ENCODE peak calls at places on chromosomes 11 and 22, in four cellular contexts. A is H1, K is K562, P is GM12878. F is an unnamed sample.

GRCh38 chr22:22687638-22688500 is 43.5 kb downstream of the GGTLC2 start:
- DNase-seq in A (no peak), K (peak), P (no peak), F (peak)

GRCh38 chr11:35541621-35542375 is 16.4 kb upstream of the PAMR1 start:
- DNase-seq in A (no peak), K (no peak), P (no peak), F (no peak)

GRCh38 chr11:84686726-84687125 is 940.4 kb downstream of the DLG2 start:
- DNase-seq in A (no peak), K (no peak), P (no peak), F (no peak)

GRCh38 chr22:34709641-34710040 is 356.3 kb upstream of the ISX start:
- DNase-seq in A (no peak), K (no peak), P (no peak), F (no peak)

GRCh38 chr11:2569321-2569721 is 124.5 kb downstream of the KCNQ1 start:
- DNase-seq in A (no peak), K (no peak), P (no peak), F (no peak)

GRCh38 chr11:66691311-66691980 is 13.8 kb upstream of the RBM4B start:
- DNase-seq in A (no peak), K (no peak), P (no peak), F (no peak)

GRCh38 chr11:209275-210121 is 2.0 kb downstream of the RIC8A start:
- DNase-seq in A (no peak), K (no peak), P (no peak), F (no peak)

GRCh38 chr11:67406969-67407699 is 3.3 kb downstream of the TBC1D10C start:
- DNase-seq in A (no peak), K (peak), P (no peak), F (no peak)

GRCh38 chr11:64743591-64744543 is at the start of gene RASGRP2:
- DNase-seq in A (no peak), K (peak), P (no peak), F (peak)

GRCh38 chr11:128155590-128155989 is 431.8 kb downstream of the ETS1 start:
- DNase-seq in A (no peak), K (no peak), P (no peak), F (no peak)

GRCh38 chr11:124276081-124276480 is 19.9 kb downstream of the OR8G5 start:
- DNase-seq in A (no peak), K (peak), P (no peak), F (no peak)

GRCh38 chr22:30889996-30890480 is 78.5 kb downstream of the MORC2 start:
- DNase-seq in A (no peak), K (no peak), P (no peak), F (no peak)

GRCh38 chr11:109729761-109730160 is 307.8 kb downstream of the C11orf87 start:
- DNase-seq in A (no peak), K (no peak), P (no peak), F (no peak)

GRCh38 chr22:43743131-43743530 is 69.0 kb downstream of the EFCAB6 start:
- DNase-seq in A (peak), K (peak), P (no peak), F (no peak)

GRCh38 chr11:72081184-72081644 is 564 bp downstream of the LRRC51 start:
- DNase-seq in A (no peak), K (no peak), P (no peak), F (no peak)

GRCh38 chr22:46737976-46738641 is at the start of gene CERK:
- DNase-seq in A (no peak), K (peak), P (no peak), F (peak)

GRCh38 chr11:65864758-65865471 is 4.7 kb downstream of the MUS81 start:
- DNase-seq in A (no peak), K (no peak), P (no peak), F (no peak)

GRCh38 chr11:102733232-102733875 is 8.6 kb upstream of the MMP8 start:
- DNase-seq in A (peak), K (peak), P (no peak), F (peak)

GRCh38 chr22:50031189-50032091 is 18.9 kb upstream of the IL17REL start:
- DNase-seq in A (no peak), K (no peak), P (no peak), F (no peak)

GRCh38 chr11:94934362-94934761 is 39.0 kb downstream of the CWC15 start:
- DNase-seq in A (no peak), K (no peak), P (no peak), F (no peak)

GRCh38 chr11:74670171-74670570 is 61.1 kb downstream of the CHRDL2 start:
- DNase-seq in A (no peak), K (no peak), P (no peak), F (no peak)

GRCh38 chr11:73072935-73073481 is 69.1 kb downstream of the FCHSD2 start:
- DNase-seq in A (no peak), K (no peak), P (peak), F (no peak)

GRCh38 chr22:37283393-37283937 is 1.2 kb downstream of the CYTH4 start:
- DNase-seq in A (no peak), K (no peak), P (no peak), F (no peak)

GRCh38 chr11:92688416-92688815 is 281.0 kb upstream of the MTNR1B start:
- DNase-seq in A (no peak), K (no peak), P (no peak), F (no peak)

GRCh38 chr11:95289378-95289777 is 58.4 kb upstream of the SESN3 start:
- DNase-seq in A (no peak), K (no peak), P (no peak), F (no peak)

GRCh38 chr11:41446566-41446965 is 12.9 kb downstream of the LRRC4C start:
- DNase-seq in A (no peak), K (no peak), P (no peak), F (no peak)

GRCh38 chr11:105642870-105643269 is 33.0 kb downstream of the GRIA4 start:
- DNase-seq in A (no peak), K (no peak), P (no peak), F (no peak)

GRCh38 chr22:23752090-23752691 is 1.3 kb upstream of the ZNF70 start:
- DNase-seq in A (no peak), K (no peak), P (no peak), F (no peak)
- TF ChIP-seq HDAC6 in A (no peak), K (no peak), P (no peak), F (no peak)

DNA sequence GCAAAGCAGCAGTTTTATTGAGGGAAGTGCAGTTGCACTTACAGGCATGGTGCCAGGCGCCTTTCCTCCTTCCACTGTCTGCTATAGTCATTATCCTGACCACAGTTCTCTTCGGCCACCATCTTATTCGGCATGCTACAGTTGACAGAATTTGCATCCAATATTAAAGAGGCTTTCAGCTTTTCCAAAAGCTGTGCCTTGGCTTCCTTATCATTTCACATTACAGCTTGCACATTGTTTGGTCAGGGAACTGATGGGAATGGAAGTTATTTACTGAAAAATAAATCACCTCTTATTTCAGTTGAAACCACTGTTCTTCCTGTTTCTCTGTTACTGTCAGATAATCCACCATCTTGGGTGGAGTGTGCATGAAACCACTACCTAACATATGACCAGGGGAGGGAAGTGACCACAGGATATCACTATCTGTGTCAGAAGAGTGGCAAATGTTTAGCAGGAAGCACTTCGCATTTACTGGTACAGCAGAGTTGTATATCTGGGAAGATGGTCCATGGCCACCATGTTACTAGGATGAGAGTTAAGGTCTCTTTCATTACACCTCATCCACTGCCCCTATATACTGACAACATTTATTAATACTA is 74.6 kb upstream of the PICALM start:
- DNase-seq in A (no peak), K (peak), P (no peak), F (no peak)
- TF ChIP-seq HDAC6 in A (no peak), K (no peak), P (no peak), F (no peak)

DNA sequence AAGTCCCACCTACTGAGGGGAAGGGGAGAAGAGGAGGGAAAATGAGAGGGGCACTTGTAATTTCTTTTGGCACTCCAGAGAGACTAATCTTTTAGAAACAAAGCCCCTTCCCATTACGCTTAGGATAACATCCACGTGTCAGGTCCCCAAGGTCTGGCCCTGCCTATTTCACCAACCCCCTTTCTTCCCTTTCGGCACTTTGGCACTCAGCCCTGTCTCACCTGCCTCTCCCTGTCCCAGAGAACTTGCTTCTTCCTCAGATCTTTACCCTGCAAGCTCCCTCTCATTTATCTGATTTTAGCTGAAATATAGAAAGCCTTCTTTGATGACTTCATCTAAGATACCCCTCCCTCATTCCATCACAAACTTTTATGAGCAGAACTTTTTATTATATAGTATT is 55.5 kb downstream of the RASSF10 start:
- DNase-seq in A (no peak), K (no peak), P (no peak), F (no peak)
- TF ChIP-seq HDAC6 in A (no peak), K (no peak), P (no peak), F (no peak)

DNA sequence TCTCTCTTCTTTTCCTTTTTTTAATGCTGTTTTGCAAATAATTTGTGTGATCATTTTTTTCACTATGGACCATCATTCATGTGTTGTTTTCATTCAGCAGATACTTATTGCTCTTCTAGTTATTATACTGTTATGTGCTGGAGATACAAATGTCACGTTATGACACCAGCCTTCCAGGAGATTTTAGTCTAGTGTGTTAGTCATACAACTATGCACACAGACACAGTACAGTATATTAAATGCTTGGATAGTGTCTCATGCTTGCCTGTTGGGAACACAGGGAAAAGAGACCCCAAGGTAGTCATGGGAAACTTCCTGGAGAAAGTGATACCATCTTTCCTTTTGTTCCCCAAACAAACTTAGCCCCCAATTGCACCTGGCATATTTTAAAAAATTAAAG is 116.1 kb downstream of the UVRAG start:
- DNase-seq in A (no peak), K (no peak), P (no peak), F (no peak)
- TF ChIP-seq HDAC6 in A (no peak), K (no peak), P (no peak), F (no peak)

GRCh38 chr11:69009441-69010211 is 3.4 kb downstream of the MRGPRF start:
- DNase-seq in A (no peak), K (no peak), P (no peak), F (no peak)

GRCh38 chr11:69006816-69007215 is 6.2 kb downstream of the MRGPRF start:
- DNase-seq in A (no peak), K (no peak), P (no peak), F (no peak)

GRCh38 chr11:69008774-69009440 is 4.1 kb downstream of the MRGPRF start:
- DNase-seq in A (peak), K (peak), P (no peak), F (peak)

GRCh38 chr11:69005631-69006368 is 7.2 kb downstream of the MRGPRF start:
- DNase-seq in A (no peak), K (no peak), P (no peak), F (no peak)

DNA sequence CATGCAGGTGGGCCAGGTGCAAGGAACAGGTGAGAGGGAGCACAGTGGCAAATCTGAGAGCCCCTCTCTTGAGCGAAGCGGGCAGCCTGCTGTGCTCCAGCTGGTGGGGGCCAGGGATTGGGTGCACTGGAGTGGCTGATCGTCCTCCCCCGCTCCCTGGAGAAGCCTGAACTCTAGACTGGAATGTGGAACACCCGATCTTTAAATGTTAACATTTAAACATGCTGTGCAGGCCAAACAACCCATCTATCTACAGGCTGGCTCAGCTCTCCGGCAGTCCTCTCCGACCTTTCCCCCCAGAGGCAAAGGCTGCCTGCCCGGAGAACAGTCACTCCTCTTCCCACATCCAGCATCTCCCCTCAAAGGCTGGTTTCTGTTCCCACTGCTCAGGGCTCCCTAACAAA is 5.1 kb downstream of the MRGPRF start:
- DNase-seq in A (no peak), K (no peak), P (no peak), F (peak)
- TF ChIP-seq HDAC6 in A (no peak), K (no peak), P (no peak), F (no peak)

DNA sequence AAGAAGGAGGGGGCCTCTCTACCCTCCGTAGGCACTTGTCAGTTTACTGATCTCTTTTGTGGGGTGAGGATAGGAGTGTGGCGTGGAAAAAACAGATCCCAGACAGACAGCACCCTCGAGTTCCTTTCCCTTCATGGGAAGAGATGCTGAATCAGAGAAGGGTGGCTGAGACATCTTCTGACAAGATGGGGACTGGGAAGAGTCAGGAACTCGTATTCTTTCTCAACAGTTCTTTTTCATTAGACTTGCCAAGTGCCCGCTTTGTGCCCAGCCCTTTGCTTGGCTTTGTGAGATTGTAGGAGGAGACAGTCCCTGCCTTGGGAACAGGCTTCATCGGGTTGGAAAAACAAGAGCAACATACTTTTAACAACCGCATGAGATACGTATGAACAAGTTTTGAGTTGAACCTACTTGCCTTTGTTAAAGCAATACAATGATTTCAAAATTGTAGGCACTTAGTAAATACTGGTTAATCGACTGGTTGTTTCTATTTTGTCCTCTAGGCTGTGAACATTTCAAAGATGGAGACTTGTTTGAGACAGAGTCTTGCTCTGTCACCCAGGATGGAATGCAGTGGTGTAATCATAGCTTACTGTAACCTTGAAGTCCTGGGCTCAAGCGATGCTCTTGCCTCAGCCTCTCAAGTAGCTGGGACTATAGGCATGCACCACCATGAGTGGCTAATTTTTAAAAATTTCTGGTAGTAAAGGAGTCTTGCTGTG is 1.1 kb downstream of the RRM1 start:
- DNase-seq in A (no peak), K (peak), P (no peak), F (peak)
- TF ChIP-seq HDAC6 in A (no peak), K (no peak), P (no peak), F (no peak)

GRCh38 chr11:28117712-28118111 is 9.5 kb downstream of the METTL15 start:
- DNase-seq in A (no peak), K (no peak), P (no peak), F (no peak)

DNA sequence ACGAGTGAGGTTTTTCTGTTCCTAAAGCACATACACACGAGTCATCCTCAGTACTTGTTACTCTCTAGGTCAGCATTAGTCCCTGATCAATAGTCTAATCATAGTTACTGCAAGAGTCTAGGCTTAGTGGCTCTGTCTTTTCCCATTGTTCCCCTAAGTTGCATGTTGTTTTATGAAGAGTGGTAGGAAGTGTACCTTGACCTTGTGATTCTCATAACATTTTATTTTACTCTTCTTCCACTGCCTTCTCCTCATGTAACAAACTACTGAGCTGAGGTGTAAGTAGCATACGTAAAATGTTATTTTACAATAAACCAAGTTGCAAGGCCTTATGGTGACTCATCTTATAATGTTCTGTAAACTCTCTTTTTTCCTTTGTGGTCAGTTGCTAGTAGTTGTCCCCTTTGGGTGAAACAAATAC is 15.0 kb downstream of the METTL15 start:
- DNase-seq in A (no peak), K (no peak), P (no peak), F (peak)
- TF ChIP-seq HDAC6 in A (no peak), K (no peak), P (no peak), F (no peak)

GRCh38 chr11:106875013-106875412 is 143.3 kb downstream of the GUCY1A2 start:
- DNase-seq in A (no peak), K (no peak), P (no peak), F (no peak)

GRCh38 chr11:106879029-106879428 is 139.2 kb downstream of the GUCY1A2 start:
- DNase-seq in A (no peak), K (no peak), P (no peak), F (no peak)

GRCh38 chr11:106880121-106880520 is 138.2 kb downstream of the GUCY1A2 start:
- DNase-seq in A (peak), K (no peak), P (no peak), F (no peak)
- TF ChIP-seq HDAC6 in A (no peak), K (no peak), P (no peak), F (no peak)

GRCh38 chr11:45961841-45962240 is 39.4 kb downstream of the LARGE2 start:
- DNase-seq in A (no peak), K (no peak), P (no peak), F (no peak)

GRCh38 chr11:45964911-45965389 is 42.5 kb downstream of the LARGE2 start:
- DNase-seq in A (peak), K (peak), P (peak), F (peak)

GRCh38 chr11:45960387-45961110 is 38.1 kb downstream of the LARGE2 start:
- DNase-seq in A (no peak), K (no peak), P (no peak), F (no peak)

GRCh38 chr11:45959851-45960250 is 37.4 kb downstream of the LARGE2 start:
- DNase-seq in A (no peak), K (no peak), P (no peak), F (no peak)
- TF ChIP-seq HDAC6 in A (no peak), K (no peak), P (no peak), F (no peak)